ENCODE peak calls at places on chromosomes 11 and 22, in seven cellular contexts. P is substantia nigra, F is GM23248, H is IMR-90, O is cardiac muscle cell, E is Peyer's patch, L is A549. J is an unnamed sample.

GRCh38 chr11:59207988-59208432 is 4.7 kb downstream of the MPEG1 start:
- DNase-seq in P (peak), F (peak), H (peak), O (peak), E (peak), L (peak), J (no peak)

GRCh38 chr22:43176090-43176489 is 10.8 kb downstream of the TTLL12 start:
- DNase-seq in P (no peak), F (no peak), H (no peak), O (no peak), E (no peak), L (no peak), J (no peak)

GRCh38 chr11:33451364-33451763 is 194.2 kb downstream of the HIPK3 start:
- DNase-seq in P (no peak), F (no peak), H (no peak), O (no peak), E (no peak), L (no peak), J (no peak)

GRCh38 chr11:125268611-125269010 is 104.1 kb downstream of the PKNOX2 start:
- DNase-seq in P (no peak), F (no peak), H (peak), O (no peak), E (no peak), L (no peak), J (no peak)

GRCh38 chr11:66070604-66071325 is 693 bp downstream of the PACS1 start:
- DNase-seq in P (no peak), F (peak), H (peak), O (peak), E (peak), L (peak), J (no peak)

GRCh38 chr22:17101475-17102296 is 16.9 kb downstream of the IL17RA start:
- DNase-seq in P (no peak), F (no peak), H (no peak), O (no peak), E (no peak), L (no peak), J (no peak)

GRCh38 chr11:120358729-120359128 is 22.5 kb downstream of the ARHGEF12 start:
- DNase-seq in P (no peak), F (no peak), H (no peak), O (no peak), E (no peak), L (no peak), J (no peak)

GRCh38 chr22:38429460-38430128 is 25.4 kb downstream of the KCNJ4 start:
- DNase-seq in P (no peak), F (no peak), H (peak), O (peak), E (no peak), L (no peak), J (peak)

GRCh38 chr22:17811119-17811518 is 36.9 kb upstream of the BID start:
- DNase-seq in P (no peak), F (no peak), H (no peak), O (no peak), E (no peak), L (no peak), J (no peak)

GRCh38 chr11:118902336-118903203 is 18.9 kb downstream of the CXCR5 start:
- DNase-seq in P (no peak), F (no peak), H (no peak), O (no peak), E (peak), L (no peak), J (no peak)

GRCh38 chr11:1458340-1459218 is 28.0 kb downstream of the MOB2 start:
- DNase-seq in P (no peak), F (peak), H (peak), O (peak), E (peak), L (no peak), J (no peak)

GRCh38 chr11:95688015-95688414 is 101.6 kb downstream of the FAM76B start:
- DNase-seq in P (no peak), F (no peak), H (no peak), O (no peak), E (no peak), L (no peak), J (no peak)

GRCh38 chr11:15045209-15045608 is 28.2 kb upstream of the CALCB start:
- DNase-seq in P (no peak), F (no peak), H (no peak), O (no peak), E (no peak), L (no peak), J (no peak)

GRCh38 chr11:18768472-18768901 is 23.1 kb downstream of the PTPN5 start:
- DNase-seq in P (no peak), F (no peak), H (no peak), O (no peak), E (no peak), L (no peak), J (no peak)

GRCh38 chr11:118233377-118233776 is 8.6 kb upstream of the JAML start:
- DNase-seq in P (no peak), F (no peak), H (no peak), O (no peak), E (no peak), L (no peak), J (no peak)

GRCh38 chr11:4713241-4713640 is 8.7 kb downstream of the MMP26 start:
- DNase-seq in P (no peak), F (peak), H (peak), O (no peak), E (no peak), L (no peak), J (no peak)

GRCh38 chr11:59263225-59263894 is 50.6 kb upstream of the MPEG1 start:
- DNase-seq in P (no peak), F (no peak), H (no peak), O (no peak), E (peak), L (no peak), J (no peak)

GRCh38 chr11:47348859-47349258 is 3.6 kb downstream of the MYBPC3 start:
- DNase-seq in P (no peak), F (peak), H (peak), O (peak), E (no peak), L (peak), J (no peak)

GRCh38 chr11:18706330-18707243 is 8.0 kb downstream of the TMEM86A start:
- DNase-seq in P (peak), F (peak), H (no peak), O (peak), E (peak), L (no peak), J (peak)

GRCh38 chr11:128684582-128685382 is 9.1 kb upstream of the FLI1 start:
- DNase-seq in P (no peak), F (no peak), H (no peak), O (no peak), E (no peak), L (no peak), J (no peak)

GRCh38 chr11:100677796-100678195 is 9.3 kb upstream of the ARHGAP42 start:
- DNase-seq in P (no peak), F (no peak), H (no peak), O (no peak), E (no peak), L (no peak), J (no peak)

GRCh38 chr11:46427364-46427763 is 35.8 kb upstream of the CHRM4 start:
- DNase-seq in P (no peak), F (no peak), H (peak), O (no peak), E (no peak), L (no peak), J (no peak)

GRCh38 chr11:110186867-110187266 is 93.7 kb downstream of the ZC3H12C start:
- DNase-seq in P (no peak), F (no peak), H (no peak), O (no peak), E (no peak), L (no peak), J (no peak)

GRCh38 chr11:96155627-96156378 is 187.2 kb downstream of the MAML2 start:
- DNase-seq in P (peak), F (peak), H (peak), O (peak), E (peak), L (peak), J (no peak)

GRCh38 chr11:73204711-73205121 is 13.4 kb upstream of the P2RY2 start:
- DNase-seq in P (no peak), F (no peak), H (no peak), O (no peak), E (peak), L (no peak), J (no peak)

GRCh38 chr11:100731471-100731870 is 44.4 kb downstream of the ARHGAP42 start:
- DNase-seq in P (no peak), F (no peak), H (no peak), O (no peak), E (no peak), L (no peak), J (no peak)

GRCh38 chr11:129696309-129696989 is 119.2 kb upstream of the TMEM45B start:
- DNase-seq in P (no peak), F (no peak), H (no peak), O (no peak), E (no peak), L (no peak), J (no peak)

GRCh38 chr11:62201376-62201775 is 7.1 kb upstream of the SCGB2A1 start:
- DNase-seq in P (no peak), F (no peak), H (no peak), O (no peak), E (no peak), L (no peak), J (no peak)

GRCh38 chr11:95135880-95136279 is 46.2 kb downstream of the ENDOD1 start:
- DNase-seq in P (no peak), F (no peak), H (no peak), O (no peak), E (no peak), L (no peak), J (no peak)

DNA sequence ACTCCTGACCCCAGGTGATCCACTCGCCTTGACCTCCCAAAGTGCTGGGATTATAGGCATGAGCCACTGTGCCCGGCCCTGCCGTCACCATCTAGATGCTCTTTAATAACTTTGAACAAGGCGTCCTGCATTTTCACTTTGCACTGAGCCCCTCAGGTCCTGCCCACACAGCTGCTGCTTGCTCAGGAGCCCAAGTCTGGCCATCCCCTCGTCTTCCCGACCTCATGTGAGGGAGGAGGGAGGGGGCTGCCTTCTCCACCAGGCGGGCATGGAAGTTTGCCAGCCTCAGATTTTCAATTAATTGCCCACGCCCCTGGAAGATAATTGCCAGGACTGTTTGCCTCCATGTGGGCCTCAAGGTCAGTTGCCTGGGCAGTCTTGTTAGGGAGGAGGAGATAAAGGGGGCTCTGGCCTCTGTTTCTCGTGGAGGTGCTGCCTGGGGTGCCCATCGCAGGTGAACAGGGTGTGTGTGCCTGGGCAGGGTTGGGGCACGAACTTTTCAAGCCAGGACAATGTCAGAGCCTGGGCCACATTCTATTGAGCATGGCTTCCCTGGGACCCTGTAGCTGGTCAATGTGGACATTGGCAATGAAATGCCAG is 27.9 kb upstream of the MYEOV start:
- DNase-seq in P (no peak), F (no peak), H (no peak), O (no peak), E (no peak), L (no peak), J (no peak)
- H3K27ac ChIP-seq in P (no peak), F (no peak), H (no peak), O (no peak), E (no peak), L (no peak), J (no peak)

DNA sequence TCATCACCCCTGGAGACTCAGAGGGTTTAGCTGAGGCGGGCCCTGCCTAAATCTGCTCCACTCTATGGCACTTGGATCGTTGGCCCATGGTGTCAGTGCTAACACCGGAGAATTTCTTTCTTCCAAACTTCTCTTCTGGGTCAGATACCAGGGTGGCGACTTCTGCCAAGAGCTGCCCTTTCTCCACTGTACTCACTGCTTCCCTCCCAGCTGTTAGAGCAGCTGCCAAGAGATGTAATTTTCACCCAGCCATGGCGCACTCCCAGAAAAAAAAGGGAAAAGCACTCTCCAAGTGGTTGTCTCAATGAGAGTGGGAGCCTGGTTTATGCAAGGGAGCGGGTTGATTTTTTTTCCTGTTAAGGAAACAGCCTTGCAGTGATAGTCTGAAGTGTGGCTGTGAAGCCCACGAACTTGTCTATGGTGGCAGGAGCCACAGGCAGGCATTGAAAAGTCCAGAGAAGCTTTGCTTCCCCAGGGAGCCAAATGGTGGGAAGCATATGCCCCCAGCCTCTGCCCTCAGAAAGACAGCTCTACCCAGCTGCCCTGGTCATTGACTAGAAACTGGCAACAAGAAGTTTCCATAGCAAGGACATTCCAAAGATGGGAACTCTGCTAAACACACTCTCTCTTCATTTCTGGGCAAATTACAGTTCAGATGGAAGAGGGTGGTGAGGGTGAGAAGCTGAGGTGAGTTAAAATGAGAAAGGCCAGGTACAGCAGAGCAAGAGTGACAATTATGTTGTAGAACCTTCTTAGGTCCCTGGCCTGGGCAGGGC is 10.7 kb downstream of the PCSK7 start:
- DNase-seq in P (no peak), F (no peak), H (no peak), O (peak), E (peak), L (no peak), J (no peak)
- H3K27ac ChIP-seq in P (peak), F (no peak), H (peak), O (peak), E (peak), L (no peak), J (peak)

GRCh38 chr11:71241721-71242259 is 10.6 kb downstream of the SHANK2 start:
- DNase-seq in P (no peak), F (no peak), H (no peak), O (no peak), E (peak), L (no peak), J (no peak)

GRCh38 chr11:71238941-71239340 is 13.4 kb downstream of the SHANK2 start:
- DNase-seq in P (no peak), F (no peak), H (no peak), O (no peak), E (peak), L (no peak), J (no peak)

GRCh38 chr11:71240865-71241691 is 11.3 kb downstream of the SHANK2 start:
- DNase-seq in P (no peak), F (peak), H (peak), O (peak), E (no peak), L (peak), J (no peak)

GRCh38 chr11:71239581-71239980 is 12.8 kb downstream of the SHANK2 start:
- DNase-seq in P (no peak), F (no peak), H (no peak), O (no peak), E (peak), L (no peak), J (no peak)

GRCh38 chr11:71240061-71240690 is 12.2 kb downstream of the SHANK2 start:
- DNase-seq in P (no peak), F (no peak), H (no peak), O (no peak), E (peak), L (no peak), J (no peak)
- H3K27ac ChIP-seq in P (no peak), F (no peak), H (peak), O (no peak), E (no peak), L (peak), J (no peak)

GRCh38 chr22:26587991-26588613 is 1.8 kb downstream of the TPST2 start:
- DNase-seq in P (no peak), F (peak), H (no peak), O (no peak), E (no peak), L (no peak), J (no peak)
- H3K27ac ChIP-seq in P (no peak), F (no peak), H (no peak), O (no peak), E (no peak), L (no peak), J (no peak)

DNA sequence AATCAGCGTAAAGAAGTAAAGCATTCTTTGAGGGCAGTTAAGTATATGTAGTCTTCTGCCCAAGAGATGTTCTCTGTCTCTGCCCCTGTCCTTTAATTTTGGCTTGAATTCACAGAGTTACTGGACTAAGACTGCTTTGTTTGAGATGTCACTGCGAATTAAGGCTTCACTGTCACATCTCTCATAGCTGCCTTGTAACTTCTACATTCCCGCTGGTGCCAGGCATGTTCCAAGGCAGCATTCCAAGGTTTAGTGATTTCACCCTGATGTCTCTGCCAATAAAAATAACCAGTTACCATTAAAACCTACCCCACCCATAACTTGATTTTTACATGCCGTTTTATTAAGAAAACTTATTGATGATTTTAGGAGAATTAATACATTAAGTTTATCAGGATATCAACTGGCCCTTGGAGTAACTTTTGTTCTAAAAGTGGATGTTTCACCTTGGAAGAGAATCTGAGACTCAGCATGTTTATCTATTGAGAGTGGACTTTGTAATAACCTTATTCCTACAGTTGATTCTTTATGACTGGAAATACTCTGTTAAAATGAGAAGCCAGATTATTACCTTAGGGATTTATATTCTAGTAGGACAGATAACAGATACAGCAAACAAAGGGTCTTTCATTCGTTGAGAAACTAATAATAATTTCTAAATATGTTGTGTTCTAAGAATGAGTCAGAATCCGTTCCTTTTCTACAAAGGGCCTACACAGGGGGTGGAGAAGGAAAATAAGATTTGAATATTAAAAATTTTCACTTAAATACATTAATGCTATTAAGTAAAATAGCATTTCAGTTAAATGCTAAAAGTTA is 110.2 kb downstream of the UVRAG start:
- DNase-seq in P (no peak), F (peak), H (no peak), O (peak), E (no peak), L (no peak), J (no peak)
- H3K27ac ChIP-seq in P (no peak), F (peak), H (no peak), O (no peak), E (no peak), L (no peak), J (no peak)

J was measured in caudate nucleus.